ENCODE peak calls at places on chromosome 7, in six cellular contexts. P is IMR-90, Y is H9, A is neuronal stem cell, L is H1, U is mesenchymal stem cell. E is an unnamed sample.

GRCh38 chr7:617614-618538 is 98.2 kb upstream of the PDGFA start:
- DNase-seq in A (no peak), Y (no peak), U (no peak), P (no peak), L (no peak), E (no peak)

GRCh38 chr7:95493247-95493646 is 7.5 kb downstream of the ASB4 start:
- DNase-seq in Y (no peak), U (peak; percentile 45), A (no peak), P (peak; percentile 35), L (no peak), E (no peak)

GRCh38 chr7:86644282-86645173 is 819 bp downstream of the GRM3 start:
- DNase-seq in U (no peak), P (no peak), A (peak; percentile 47), Y (peak; percentile 65), L (peak; percentile 73), E (no peak)

GRCh38 chr7:141268614-141269013 is 194.8 kb downstream of the TMEM178B start:
- DNase-seq in L (no peak), P (no peak), A (no peak), Y (no peak), U (no peak), E (no peak)

GRCh38 chr7:151432658-151433521 is 7.1 kb downstream of the CRYGN start:
- DNase-seq in Y (no peak), U (no peak), A (no peak), L (peak; percentile 49), P (no peak), E (no peak)

GRCh38 chr7:155093586-155093985 is 23.5 kb downstream of the HTR5A start:
- DNase-seq in L (no peak), U (no peak), P (no peak), A (no peak), Y (no peak), E (no peak)

GRCh38 chr7:1474736-1475135 is 15.5 kb upstream of the MICALL2 start:
- DNase-seq in U (no peak), P (peak; percentile 52), Y (no peak), A (no peak), L (no peak), E (no peak)

GRCh38 chr7:41699532-41699931 is 3.4 kb downstream of the INHBA start:
- DNase-seq in A (no peak), P (peak; percentile 53), Y (no peak), U (peak; percentile 57), L (peak; percentile 55), E (no peak)

GRCh38 chr7:124688991-124689390 is 76.6 kb downstream of the GPR37 start:
- DNase-seq in P (peak; percentile 89), U (peak; percentile 65), L (no peak), Y (no peak), A (no peak), E (peak; percentile 77)

GRCh38 chr7:46134795-46135194 is 213.7 kb upstream of the IGFBP3 start:
- DNase-seq in U (no peak), Y (no peak), P (no peak), L (no peak), A (no peak), E (no peak)

GRCh38 chr7:139651308-139651707 is 126.5 kb downstream of the HIPK2 start:
- DNase-seq in L (no peak), U (peak; percentile 57), A (no peak), Y (no peak), P (peak; percentile 35), E (no peak)

GRCh38 chr7:10225265-10225664 is 748.4 kb upstream of the PHF14 start:
- DNase-seq in U (peak; percentile 34), A (peak; percentile 2), P (no peak), Y (no peak), L (no peak), E (no peak)

GRCh38 chr7:45921381-45921698 is 268 bp upstream of the IGFBP3 start:
- DNase-seq in Y (no peak), U (no peak), A (peak; percentile 39), L (peak; percentile 68), P (no peak), E (no peak)

GRCh38 chr7:20275637-20276036 is 55.1 kb upstream of the ITGB8 start:
- DNase-seq in Y (no peak), P (peak; percentile 48), A (no peak), L (no peak), U (no peak), E (no peak)

GRCh38 chr7:122311280-122311679 is 6.7 kb upstream of the FEZF1 start:
- DNase-seq in P (no peak), A (no peak), Y (peak; percentile 64), L (peak; percentile 63), U (no peak), E (no peak)

GRCh38 chr7:122307228-122307619 is 2.7 kb upstream of the FEZF1 start:
- DNase-seq in L (peak; percentile 81), A (no peak), Y (peak; percentile 64), P (no peak), U (no peak), E (no peak)

GRCh38 chr7:122311719-122312118 is 7.2 kb upstream of the FEZF1 start:
- DNase-seq in P (no peak), A (no peak), U (no peak), Y (peak; percentile 52), L (peak; percentile 72), E (no peak)

GRCh38 chr7:122312789-122313188 is 8.2 kb upstream of the FEZF1 start:
- DNase-seq in L (no peak), U (no peak), A (no peak), P (no peak), Y (no peak), E (no peak)

DNA sequence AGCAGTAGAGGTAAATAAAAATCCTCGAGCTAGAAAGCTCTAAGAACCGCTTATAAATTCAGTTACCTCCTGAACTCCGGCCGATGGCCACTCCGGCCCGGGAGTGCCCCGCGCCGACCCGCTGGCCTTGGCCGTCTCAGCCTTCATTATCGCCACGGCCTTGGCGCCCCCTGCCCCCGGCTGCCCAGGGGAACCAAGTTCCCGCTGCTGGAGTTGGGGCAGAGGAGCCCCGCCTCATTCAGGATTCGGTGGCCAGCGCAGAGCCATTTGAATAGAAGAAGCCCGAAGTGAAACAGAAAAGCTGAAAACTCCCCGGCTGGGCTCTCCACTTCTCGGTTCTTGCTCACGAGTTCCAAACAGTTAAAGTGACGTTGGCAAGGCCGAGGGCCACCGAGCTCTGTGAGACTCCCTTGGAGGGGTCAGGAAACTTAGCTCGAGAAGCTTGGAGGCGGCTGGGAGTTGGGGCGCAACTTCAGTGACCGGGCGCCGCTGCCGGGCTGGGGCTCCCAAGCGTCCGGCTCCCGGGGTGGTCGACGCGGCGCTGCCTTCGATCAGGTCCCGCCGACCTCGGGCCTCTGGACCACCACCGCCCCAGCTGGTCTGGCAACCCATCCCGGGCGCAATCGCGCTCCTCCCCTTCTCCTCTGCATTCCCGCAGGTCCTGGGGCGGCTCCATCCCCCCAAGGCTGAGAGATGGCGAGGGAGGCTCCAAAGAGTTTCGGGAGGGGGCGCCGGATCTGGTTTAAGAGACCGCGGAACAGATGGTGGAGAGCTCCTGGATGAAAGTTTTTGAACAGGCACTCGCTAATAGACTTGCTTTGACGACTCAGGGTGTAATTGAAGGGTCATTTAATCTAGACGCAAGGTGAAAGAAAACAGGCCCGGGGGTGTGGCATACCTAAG is 5.8 kb upstream of the FEZF1 start:
- DNase-seq in A (peak; percentile 75), L (peak; percentile 90), P (no peak), Y (peak; percentile 87), U (peak; percentile 57), E (no peak)
- H2BK120ac ChIP-seq in A (no peak overlapping the region), L (no peak overlapping the region), P (no peak overlapping the region), Y (no peak overlapping the region), U (no peak overlapping the region), E (no peak overlapping the region)

GRCh38 chr7:50733552-50733951 is 49.1 kb downstream of the GRB10 start:
- DNase-seq in Y (no peak), L (no peak), P (peak; percentile 61), A (no peak), U (peak; percentile 41), E (peak; percentile 96)

GRCh38 chr7:50738932-50739331 is 43.8 kb downstream of the GRB10 start:
- DNase-seq in P (no peak), A (no peak), U (no peak), L (no peak), Y (no peak), E (no peak)

GRCh38 chr7:50731703-50732582 is 50.8 kb downstream of the GRB10 start:
- DNase-seq in L (no peak), Y (no peak), A (no peak), P (no peak), U (no peak), E (no peak)

GRCh38 chr7:50734246-50734645 is 48.5 kb downstream of the GRB10 start:
- DNase-seq in L (no peak), U (no peak), Y (no peak), P (no peak), A (no peak), E (no peak)

GRCh38 chr7:50735327-50735726 is 47.4 kb downstream of the GRB10 start:
- DNase-seq in A (no peak), U (no peak), P (no peak), Y (no peak), L (no peak), E (no peak)
- H3K79me1 ChIP-seq in A (peaks cover 4% of the 10 kb centered on the region), U (peaks cover 32% of the 10 kb centered on the region), P (peaks cover 68% of the 10 kb centered on the region), Y (peaks cover 10% of the 10 kb centered on the region), L (peaks cover 24% of the 10 kb centered on the region), E (peaks cover 7% of the 10 kb centered on the region)

DNA sequence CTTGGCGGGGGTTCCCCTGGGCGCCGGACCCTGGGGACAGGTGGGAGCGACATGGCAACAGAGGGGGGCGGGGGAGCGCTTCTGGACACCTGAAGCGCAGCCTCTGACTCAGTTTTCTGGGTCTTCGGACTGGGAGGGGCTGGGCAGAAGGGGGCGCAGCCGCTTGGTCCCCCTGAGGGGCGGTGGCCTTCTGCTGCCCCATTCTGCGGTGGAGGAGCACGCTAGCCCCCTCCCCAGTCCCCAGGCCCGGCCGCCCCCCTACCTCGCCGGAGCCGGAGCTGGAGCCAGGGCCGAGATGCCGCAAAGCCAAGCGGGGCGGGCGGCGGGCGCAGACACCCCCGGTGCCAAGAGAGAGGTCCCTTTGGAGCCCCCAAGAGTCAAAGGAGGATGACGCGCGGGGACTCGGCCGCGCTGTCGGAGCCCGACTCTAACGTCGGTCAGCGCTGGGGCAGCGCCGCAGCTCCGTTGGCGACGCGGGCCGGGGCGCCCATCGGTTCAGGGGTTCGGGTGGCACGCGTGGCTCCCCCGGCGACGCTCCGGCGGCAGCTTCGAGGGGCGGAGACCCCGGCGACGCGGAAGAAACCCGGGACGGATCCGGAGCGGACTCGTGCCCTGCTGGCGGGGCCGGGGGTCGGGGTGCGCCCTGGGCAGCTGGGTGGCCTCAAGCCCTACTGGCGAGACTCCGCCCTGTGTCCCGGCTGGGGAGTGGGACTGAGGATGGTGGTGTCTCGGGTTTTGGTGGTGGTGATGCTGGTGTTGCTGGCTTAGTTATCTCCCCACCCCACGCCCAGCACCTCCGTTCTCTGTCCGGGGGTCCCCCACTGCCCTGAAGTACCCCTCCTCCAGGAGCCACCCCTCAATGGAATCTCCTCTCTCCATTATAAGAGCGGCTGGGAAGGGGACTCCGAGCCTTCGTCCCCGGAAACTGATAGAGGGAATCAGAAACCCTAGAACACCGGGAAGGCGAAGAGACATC is at the start of gene NAT16:
- DNase-seq in Y (no peak), U (no peak), L (peak; percentile 76), P (no peak), A (no peak), E (no peak)
- H2AFZ ChIP-seq in Y (no peak within 1 kb of the TSS), U (no peak within 1 kb of the TSS), L (peak within 1 kb of the TSS; percentile 40), P (no peak within 1 kb of the TSS), A (peak within 1 kb of the TSS; percentile 97), E (no peak within 1 kb of the TSS)

DNA sequence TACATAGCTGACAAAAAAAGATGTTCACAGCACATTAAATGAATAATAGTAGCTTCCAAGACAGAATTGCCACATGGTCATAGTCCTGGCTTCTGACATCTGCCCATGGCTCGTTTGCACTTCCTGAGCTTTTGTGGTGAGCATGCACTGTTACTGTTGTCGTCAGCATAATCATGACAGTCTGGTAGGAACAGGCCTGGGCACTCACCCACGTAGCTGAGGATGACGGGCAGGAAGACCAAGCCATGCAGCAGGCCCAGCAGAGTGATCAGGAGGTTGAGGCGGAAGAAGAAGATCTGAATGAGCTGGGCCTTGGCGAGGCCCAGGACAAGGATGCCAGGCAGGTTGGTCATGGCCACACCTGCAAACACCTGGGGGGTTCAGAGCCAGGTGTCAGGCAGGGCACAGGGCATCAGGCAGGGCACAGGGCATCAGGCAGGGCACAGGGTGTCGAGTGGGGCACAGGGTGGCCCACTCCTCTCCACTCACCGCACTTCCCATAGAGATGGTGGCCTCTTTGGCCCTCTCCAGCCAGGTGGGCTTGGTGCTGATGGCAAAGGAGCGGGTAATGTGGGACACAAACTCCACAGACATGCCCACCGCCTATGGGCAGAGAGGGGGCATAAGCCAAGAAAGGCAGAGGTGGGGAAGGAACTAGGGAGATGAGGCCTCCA is 25.3 kb upstream of the NUDCD3 start:
- DNase-seq in L (no peak), U (no peak), P (no peak), Y (no peak), A (no peak), E (no peak)
- H2BK120ac ChIP-seq in L (no peak overlapping the region), U (no peak overlapping the region), P (no peak overlapping the region), Y (no peak overlapping the region), A (peak overlapping the region; percentile 50), E (no peak overlapping the region)